ENCODE peak calls at places on chromosomes 11 and 22, in six cellular contexts. One of them, this sample, is unnamed.

GRCh38 chr11:12271826-12272366 is 105.5 kb upstream of the PARVA start:
- DNase-seq in mucosa of descending colon: no peak
- DNase-seq in dorsolateral prefrontal cortex: no peak
- DNase-seq in mammary epithelial cell: no peak
- DNase-seq in lower lobe of right lung: no peak
- DNase-seq in HAP-1: no peak
- DNase-seq in this sample: no peak

GRCh38 chr22:49972163-49973017 is 11.8 kb downstream of the PIM3 start:
- DNase-seq in mucosa of descending colon: peak
- DNase-seq in dorsolateral prefrontal cortex: peak
- DNase-seq in mammary epithelial cell: no peak
- DNase-seq in lower lobe of right lung: peak
- DNase-seq in HAP-1: peak
- DNase-seq in this sample: no peak

GRCh38 chr11:129637473-129637872 is 178.2 kb upstream of the TMEM45B start:
- DNase-seq in mucosa of descending colon: no peak
- DNase-seq in dorsolateral prefrontal cortex: no peak
- DNase-seq in mammary epithelial cell: peak
- DNase-seq in lower lobe of right lung: no peak
- DNase-seq in HAP-1: no peak
- DNase-seq in this sample: no peak

GRCh38 chr11:127925430-127925829 is 661.9 kb downstream of the ETS1 start:
- DNase-seq in mucosa of descending colon: no peak
- DNase-seq in dorsolateral prefrontal cortex: no peak
- DNase-seq in mammary epithelial cell: peak
- DNase-seq in lower lobe of right lung: no peak
- DNase-seq in HAP-1: no peak
- DNase-seq in this sample: no peak

GRCh38 chr11:121800704-121801516 is 315.1 kb downstream of the BLID start:
- DNase-seq in mucosa of descending colon: no peak
- DNase-seq in dorsolateral prefrontal cortex: no peak
- DNase-seq in mammary epithelial cell: no peak
- DNase-seq in lower lobe of right lung: no peak
- DNase-seq in HAP-1: no peak
- DNase-seq in this sample: no peak

GRCh38 chr11:65592840-65593517 is 2.6 kb downstream of the KCNK7 start:
- DNase-seq in mucosa of descending colon: peak
- DNase-seq in dorsolateral prefrontal cortex: no peak
- DNase-seq in mammary epithelial cell: peak
- DNase-seq in lower lobe of right lung: no peak
- DNase-seq in HAP-1: no peak
- DNase-seq in this sample: no peak

GRCh38 chr11:105489431-105489830 is 120.4 kb upstream of the GRIA4 start:
- DNase-seq in mucosa of descending colon: no peak
- DNase-seq in dorsolateral prefrontal cortex: no peak
- DNase-seq in mammary epithelial cell: no peak
- DNase-seq in lower lobe of right lung: no peak
- DNase-seq in HAP-1: no peak
- DNase-seq in this sample: no peak

GRCh38 chr22:49933236-49933921 is 14.9 kb downstream of the CRELD2 start:
- DNase-seq in mucosa of descending colon: peak
- DNase-seq in dorsolateral prefrontal cortex: peak
- DNase-seq in mammary epithelial cell: no peak
- DNase-seq in lower lobe of right lung: no peak
- DNase-seq in HAP-1: no peak
- DNase-seq in this sample: no peak

GRCh38 chr11:59138643-59139042 is 4.0 kb upstream of the FAM111A start:
- DNase-seq in mucosa of descending colon: no peak
- DNase-seq in dorsolateral prefrontal cortex: no peak
- DNase-seq in mammary epithelial cell: no peak
- DNase-seq in lower lobe of right lung: no peak
- DNase-seq in HAP-1: no peak
- DNase-seq in this sample: no peak

GRCh38 chr11:121544956-121545355 is 92.2 kb upstream of the SORL1-AS1 start:
- DNase-seq in mucosa of descending colon: no peak
- DNase-seq in dorsolateral prefrontal cortex: no peak
- DNase-seq in mammary epithelial cell: no peak
- DNase-seq in lower lobe of right lung: no peak
- DNase-seq in HAP-1: no peak
- DNase-seq in this sample: no peak

GRCh38 chr22:35850831-35851230 is 133.2 kb downstream of the APOL5 start:
- DNase-seq in mucosa of descending colon: no peak
- DNase-seq in dorsolateral prefrontal cortex: no peak
- DNase-seq in mammary epithelial cell: no peak
- DNase-seq in lower lobe of right lung: no peak
- DNase-seq in HAP-1: no peak
- DNase-seq in this sample: no peak

GRCh38 chr11:115134886-115135285 is 369.3 kb downstream of the CADM1 start:
- DNase-seq in mucosa of descending colon: no peak
- DNase-seq in dorsolateral prefrontal cortex: no peak
- DNase-seq in mammary epithelial cell: no peak
- DNase-seq in lower lobe of right lung: no peak
- DNase-seq in HAP-1: no peak
- DNase-seq in this sample: no peak

GRCh38 chr11:44901782-44902181 is 48.9 kb downstream of the TP53I11 start:
- DNase-seq in mucosa of descending colon: no peak
- DNase-seq in dorsolateral prefrontal cortex: no peak
- DNase-seq in mammary epithelial cell: no peak
- DNase-seq in lower lobe of right lung: no peak
- DNase-seq in HAP-1: no peak
- DNase-seq in this sample: no peak

GRCh38 chr11:30503156-30503555 is 83.0 kb downstream of the MPPED2 start:
- DNase-seq in mucosa of descending colon: no peak
- DNase-seq in dorsolateral prefrontal cortex: no peak
- DNase-seq in mammary epithelial cell: no peak
- DNase-seq in lower lobe of right lung: no peak
- DNase-seq in HAP-1: no peak
- DNase-seq in this sample: no peak

GRCh38 chr11:94544582-94544831 is 786 bp downstream of the FUT4 start:
- DNase-seq in mucosa of descending colon: no peak
- DNase-seq in dorsolateral prefrontal cortex: no peak
- DNase-seq in mammary epithelial cell: no peak
- DNase-seq in lower lobe of right lung: peak
- DNase-seq in HAP-1: no peak
- DNase-seq in this sample: no peak

GRCh38 chr11:94546886-94547285 is 3.2 kb downstream of the FUT4 start:
- DNase-seq in mucosa of descending colon: peak
- DNase-seq in dorsolateral prefrontal cortex: no peak
- DNase-seq in mammary epithelial cell: peak
- DNase-seq in lower lobe of right lung: no peak
- DNase-seq in HAP-1: peak
- DNase-seq in this sample: no peak

GRCh38 chr11:94544832-94545640 is 1.3 kb downstream of the FUT4 start:
- DNase-seq in mucosa of descending colon: peak
- DNase-seq in dorsolateral prefrontal cortex: peak
- DNase-seq in mammary epithelial cell: no peak
- DNase-seq in lower lobe of right lung: peak
- DNase-seq in HAP-1: peak
- DNase-seq in this sample: no peak

GRCh38 chr11:94545641-94546470 is 2.1 kb downstream of the FUT4 start:
- DNase-seq in mucosa of descending colon: peak
- DNase-seq in dorsolateral prefrontal cortex: no peak
- DNase-seq in mammary epithelial cell: no peak
- DNase-seq in lower lobe of right lung: no peak
- DNase-seq in HAP-1: peak
- DNase-seq in this sample: no peak

GRCh38 chr11:94543695-94544581 is at the start of gene FUT4:
- DNase-seq in mucosa of descending colon: peak
- DNase-seq in dorsolateral prefrontal cortex: peak
- DNase-seq in mammary epithelial cell: peak
- DNase-seq in lower lobe of right lung: peak
- DNase-seq in HAP-1: peak
- DNase-seq in this sample: no peak
- H3K4me3 ChIP-seq in mucosa of descending colon: peak
- H3K4me3 ChIP-seq in dorsolateral prefrontal cortex: peak
- H3K4me3 ChIP-seq in mammary epithelial cell: peak
- H3K4me3 ChIP-seq in lower lobe of right lung: peak
- H3K4me3 ChIP-seq in HAP-1: peak
- H3K4me3 ChIP-seq in this sample: peak

DNA sequence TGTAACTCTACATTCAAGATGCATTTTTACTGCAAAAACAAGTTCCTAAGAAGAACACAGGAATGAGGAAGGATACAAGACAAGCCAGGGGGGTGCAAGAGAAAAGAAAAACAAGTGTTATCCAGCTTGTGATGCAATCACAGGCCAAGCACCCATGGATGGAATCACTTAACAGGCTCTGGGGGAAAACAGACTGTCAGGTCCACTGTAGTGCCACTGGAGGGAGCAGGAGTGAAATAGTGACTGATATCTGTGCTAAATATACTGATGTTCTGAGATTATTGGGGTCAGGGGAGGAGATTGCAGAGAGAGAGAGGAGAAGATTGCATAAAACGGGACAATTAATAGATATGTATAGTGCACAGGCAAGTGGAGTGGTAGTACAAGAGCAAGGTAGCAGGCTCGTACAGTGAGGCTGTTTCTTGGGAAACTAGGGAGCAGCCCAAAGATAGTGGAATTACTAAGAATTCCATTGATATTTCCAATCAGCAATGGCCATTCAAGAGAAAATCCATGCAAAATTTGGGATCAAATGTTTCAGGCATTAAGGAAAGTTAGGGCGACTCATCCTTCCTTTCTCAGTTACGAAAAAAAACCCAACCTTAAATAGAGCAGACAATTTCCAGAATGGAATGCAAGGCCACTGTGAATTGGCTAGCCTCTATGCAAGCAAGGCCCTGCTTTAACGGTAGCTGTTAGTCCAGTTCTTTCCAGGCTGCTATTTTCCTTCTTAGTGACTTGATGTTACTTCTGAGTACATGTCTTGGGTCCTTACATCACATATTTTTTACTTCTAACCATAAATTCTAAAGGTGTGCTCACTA is 52.2 kb upstream of the CEP126 start:
- DNase-seq in mucosa of descending colon: no peak
- DNase-seq in dorsolateral prefrontal cortex: no peak
- DNase-seq in mammary epithelial cell: peak
- DNase-seq in lower lobe of right lung: no peak
- DNase-seq in HAP-1: peak
- DNase-seq in this sample: no peak
- H3K4me3 ChIP-seq in mucosa of descending colon: no peak
- H3K4me3 ChIP-seq in dorsolateral prefrontal cortex: no peak
- H3K4me3 ChIP-seq in mammary epithelial cell: no peak
- H3K4me3 ChIP-seq in lower lobe of right lung: no peak
- H3K4me3 ChIP-seq in HAP-1: no peak
- H3K4me3 ChIP-seq in this sample: no peak

GRCh38 chr22:46091277-46091977 is 58.9 kb upstream of the PPARA start:
- DNase-seq in mucosa of descending colon: no peak
- DNase-seq in dorsolateral prefrontal cortex: no peak
- DNase-seq in mammary epithelial cell: no peak
- DNase-seq in lower lobe of right lung: peak
- DNase-seq in HAP-1: no peak
- DNase-seq in this sample: no peak

GRCh38 chr22:46092646-46093410 is 57.5 kb upstream of the PPARA start:
- DNase-seq in mucosa of descending colon: no peak
- DNase-seq in dorsolateral prefrontal cortex: no peak
- DNase-seq in mammary epithelial cell: no peak
- DNase-seq in lower lobe of right lung: no peak
- DNase-seq in HAP-1: no peak
- DNase-seq in this sample: no peak

GRCh38 chr22:46093796-46094195 is 56.5 kb upstream of the PPARA start:
- DNase-seq in mucosa of descending colon: no peak
- DNase-seq in dorsolateral prefrontal cortex: no peak
- DNase-seq in mammary epithelial cell: no peak
- DNase-seq in lower lobe of right lung: no peak
- DNase-seq in HAP-1: no peak
- DNase-seq in this sample: no peak

GRCh38 chr22:46090631-46091201 is 59.6 kb upstream of the PPARA start:
- DNase-seq in mucosa of descending colon: peak
- DNase-seq in dorsolateral prefrontal cortex: no peak
- DNase-seq in mammary epithelial cell: peak
- DNase-seq in lower lobe of right lung: peak
- DNase-seq in HAP-1: no peak
- DNase-seq in this sample: no peak

GRCh38 chr22:46092011-46092410 is 58.3 kb upstream of the PPARA start:
- DNase-seq in mucosa of descending colon: no peak
- DNase-seq in dorsolateral prefrontal cortex: no peak
- DNase-seq in mammary epithelial cell: no peak
- DNase-seq in lower lobe of right lung: peak
- DNase-seq in HAP-1: no peak
- DNase-seq in this sample: no peak
- H3K4me3 ChIP-seq in mucosa of descending colon: no peak
- H3K4me3 ChIP-seq in dorsolateral prefrontal cortex: no peak
- H3K4me3 ChIP-seq in mammary epithelial cell: no peak
- H3K4me3 ChIP-seq in lower lobe of right lung: no peak
- H3K4me3 ChIP-seq in HAP-1: no peak
- H3K4me3 ChIP-seq in this sample: no peak

DNA sequence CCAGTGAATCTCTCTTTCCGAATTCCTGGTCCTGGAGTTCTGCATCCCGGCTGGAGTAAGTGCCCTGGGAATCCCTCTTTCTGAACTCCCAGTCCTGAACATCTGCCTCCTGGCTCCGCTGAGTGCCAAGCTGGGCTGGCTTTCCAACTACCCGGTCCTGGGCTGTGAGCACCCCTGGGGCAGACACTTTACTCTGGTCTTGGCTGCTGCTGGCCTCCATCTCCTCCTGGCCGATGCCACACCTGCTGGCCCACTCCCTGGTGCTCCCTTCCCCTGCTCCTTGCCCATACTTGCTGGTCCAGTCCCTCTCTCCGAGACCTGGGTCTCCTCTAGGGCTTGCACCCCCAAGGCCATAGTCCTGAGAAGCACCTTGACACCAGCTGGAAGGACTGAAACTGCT is 14.7 kb downstream of the TNKS1BP1 start:
- DNase-seq in mucosa of descending colon: no peak
- DNase-seq in dorsolateral prefrontal cortex: no peak
- DNase-seq in mammary epithelial cell: no peak
- DNase-seq in lower lobe of right lung: no peak
- DNase-seq in HAP-1: no peak
- DNase-seq in this sample: no peak
- H3K4me3 ChIP-seq in mucosa of descending colon: no peak
- H3K4me3 ChIP-seq in dorsolateral prefrontal cortex: no peak
- H3K4me3 ChIP-seq in mammary epithelial cell: no peak
- H3K4me3 ChIP-seq in lower lobe of right lung: peak
- H3K4me3 ChIP-seq in HAP-1: no peak
- H3K4me3 ChIP-seq in this sample: no peak